ENCODE peak calls at places on chromosomes 6 and 20, in five cellular contexts. W, Z, D, K and B are unnamed samples.

GRCh38 chr6:135675862-135676261 is 175.6 kb upstream of the PDE7B start:
- DNase-seq in W (peak), Z (no peak), D (peak), K (no peak), B (no peak)

GRCh38 chr20:59650418-59650817 is 46.1 kb downstream of the PHACTR3 start:
- DNase-seq in W (no peak), Z (no peak), D (no peak), K (no peak), B (no peak)

GRCh38 chr6:26126394-26127221 is 39.4 kb downstream of the HFE start:
- DNase-seq in W (no peak), Z (no peak), D (peak), K (no peak), B (peak)

GRCh38 chr20:18279231-18279630 is 9.1 kb upstream of the ZNF133 start:
- DNase-seq in W (peak), Z (no peak), D (peak), K (no peak), B (no peak)

GRCh38 chr6:6915813-6916547 is 191.8 kb upstream of the RREB1 start:
- DNase-seq in W (peak), Z (no peak), D (peak), K (no peak), B (peak)

GRCh38 chr20:57660510-57661199 is 40.4 kb upstream of the ZBP1 start:
- DNase-seq in W (no peak), Z (no peak), D (no peak), K (no peak), B (no peak)

GRCh38 chr6:85483041-85483700 is 33.3 kb downstream of the NT5E start:
- DNase-seq in W (peak), Z (peak), D (peak), K (peak), B (peak)

GRCh38 chr20:31547720-31548298 is 33.6 kb downstream of the HM13 start:
- DNase-seq in W (no peak), Z (no peak), D (no peak), K (no peak), B (no peak)

GRCh38 chr6:156866181-156866862 is 89.1 kb downstream of the ARID1B start:
- DNase-seq in W (peak), Z (no peak), D (peak), K (no peak), B (peak)

GRCh38 chr20:58662142-58662473 is 11.0 kb downstream of the STX16 start:
- DNase-seq in W (no peak), Z (no peak), D (no peak), K (no peak), B (no peak)

GRCh38 chr6:160462551-160463109 is 114.5 kb downstream of the SLC22A3 start:
- DNase-seq in W (peak), Z (peak), D (peak), K (no peak), B (peak)